ENCODE peak calls at places on chromosomes 7 and 10, in seven cellular contexts. Y is lower lobe of right lung, L is mammary epithelial cell, X is IMR-90, E is A673, S is psoas muscle, C is thoracic aorta. G is an unnamed sample.

GRCh38 chr10:56319386-56319785 is 41.7 kb downstream of the ZWINT start:
- DNase-seq in Y (no peak), L (peak; percentile 95), X (peak; percentile 76), E (no peak), S (no peak), C (no peak), G (no peak)

GRCh38 chr10:51297438-51297837 is 223.2 kb downstream of the PRKG1 start:
- DNase-seq in Y (no peak), L (no peak), X (peak; percentile 74), E (no peak), S (no peak), C (no peak), G (no peak)

GRCh38 chr7:134943785-134944400 is 42.4 kb upstream of the AGBL3 start:
- DNase-seq in Y (no peak), L (no peak), X (peak; percentile 33), E (peak; percentile 68), S (no peak), C (no peak), G (no peak)

GRCh38 chr10:70551971-70552422 is 50.5 kb downstream of the PRF1 start:
- DNase-seq in Y (peak; percentile 79), L (no peak), X (peak; percentile 94), E (peak; percentile 54), S (no peak), C (no peak), G (no peak)

GRCh38 chr10:101066890-101067355 is 5.1 kb downstream of the KAZALD1 start:
- DNase-seq in Y (no peak), L (no peak), X (no peak), E (no peak), S (no peak), C (no peak), G (peak; percentile 29)

GRCh38 chr10:78794736-78795455 is 273.9 kb upstream of the ZMIZ1 start:
- DNase-seq in Y (no peak), L (no peak), X (no peak), E (no peak), S (no peak), C (no peak), G (no peak)

GRCh38 chr7:79461660-79462059 is 8.2 kb upstream of the MAGI2 start:
- DNase-seq in Y (no peak), L (peak; percentile 75), X (peak; percentile 91), E (no peak), S (no peak), C (no peak), G (no peak)

GRCh38 chr10:12726971-12727831 is 274.3 kb downstream of the CCDC3 start:
- DNase-seq in Y (no peak), L (no peak), X (no peak), E (no peak), S (no peak), C (no peak), G (no peak)

GRCh38 chr7:7424151-7424873 is 111.4 kb downstream of the COL28A1 start:
- DNase-seq in Y (peak; percentile 55), L (peak; percentile 51), X (peak; percentile 67), E (peak; percentile 76), S (peak; percentile 59), C (peak; percentile 3), G (peak; percentile 77)
- H3K4me3 ChIP-seq in Y (peak overlapping the region; percentile 48), L (peak overlapping the region; percentile 45), X (peak overlapping the region; percentile 72), E (peak overlapping the region; percentile 33), S (peak overlapping the region; percentile 49), C (peak overlapping the region; percentile 67), G (no peak overlapping the region)

GRCh38 chr10:5508161-5508604 is 8.8 kb upstream of the CALML5 start:
- DNase-seq in Y (no peak), L (no peak), X (no peak), E (no peak), S (peak; percentile 12), C (no peak), G (no peak)

GRCh38 chr10:5507649-5508131 is 8.3 kb upstream of the CALML5 start:
- DNase-seq in Y (no peak), L (no peak), X (no peak), E (no peak), S (peak; percentile 33), C (no peak), G (no peak)

GRCh38 chr10:5506246-5506645 is 6.9 kb upstream of the CALML5 start:
- DNase-seq in Y (no peak), L (no peak), X (no peak), E (no peak), S (peak; percentile 14), C (no peak), G (no peak)

GRCh38 chr10:5508786-5509185 is 9.4 kb upstream of the CALML5 start:
- DNase-seq in Y (no peak), L (no peak), X (no peak), E (no peak), S (peak; percentile 15), C (no peak), G (no peak)

DNA sequence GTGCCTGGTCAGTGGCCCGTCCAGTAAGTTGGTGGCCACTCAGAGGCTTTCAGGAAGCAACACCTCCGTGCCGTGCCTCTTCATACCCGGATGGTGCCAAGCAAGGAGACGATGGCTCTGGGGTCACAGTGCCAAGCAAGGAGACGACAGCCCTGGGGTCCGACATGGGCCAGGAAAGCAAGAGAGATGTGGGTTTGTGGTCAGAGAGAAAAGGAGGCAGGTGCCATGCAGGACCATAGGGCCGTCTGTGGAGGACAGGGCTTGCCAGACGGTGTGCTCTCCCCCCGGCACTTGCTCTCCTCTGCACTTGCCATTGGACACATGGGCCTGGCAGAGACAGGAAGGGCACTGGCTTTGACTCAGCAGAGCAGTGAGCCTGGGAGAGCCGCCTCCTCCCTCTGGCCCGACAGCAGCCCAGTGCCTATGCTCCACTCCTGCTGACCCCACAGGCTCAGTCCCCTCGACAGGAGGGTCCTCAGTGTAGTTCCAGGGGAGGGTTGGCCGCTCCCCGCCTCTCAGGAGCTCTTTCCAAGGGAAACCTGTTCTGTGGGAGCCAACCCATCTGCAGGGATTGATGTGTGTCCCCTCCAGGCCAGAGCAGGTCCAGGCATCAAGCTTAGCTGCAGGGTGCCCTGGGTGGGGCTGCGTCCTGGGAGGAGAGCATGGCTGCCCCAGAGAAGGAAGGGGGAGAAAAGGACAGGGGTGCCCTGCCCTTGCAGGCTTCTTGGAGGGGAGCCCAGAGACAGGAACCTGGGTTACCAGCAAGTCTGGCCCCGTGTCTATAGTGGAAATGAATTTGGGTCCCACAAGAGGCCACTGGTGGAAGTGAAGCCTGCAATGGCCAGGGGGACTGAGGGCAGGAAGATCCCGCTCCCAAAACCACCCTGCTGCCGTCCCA is 7.6 kb upstream of the CALML5 start:
- DNase-seq in Y (no peak), L (no peak), X (no peak), E (no peak), S (peak; percentile 40), C (no peak), G (no peak)
- H3K4me3 ChIP-seq in Y (no peak overlapping the region), L (no peak overlapping the region), X (no peak overlapping the region), E (no peak overlapping the region), S (no peak overlapping the region), C (no peak overlapping the region), G (no peak overlapping the region)

DNA sequence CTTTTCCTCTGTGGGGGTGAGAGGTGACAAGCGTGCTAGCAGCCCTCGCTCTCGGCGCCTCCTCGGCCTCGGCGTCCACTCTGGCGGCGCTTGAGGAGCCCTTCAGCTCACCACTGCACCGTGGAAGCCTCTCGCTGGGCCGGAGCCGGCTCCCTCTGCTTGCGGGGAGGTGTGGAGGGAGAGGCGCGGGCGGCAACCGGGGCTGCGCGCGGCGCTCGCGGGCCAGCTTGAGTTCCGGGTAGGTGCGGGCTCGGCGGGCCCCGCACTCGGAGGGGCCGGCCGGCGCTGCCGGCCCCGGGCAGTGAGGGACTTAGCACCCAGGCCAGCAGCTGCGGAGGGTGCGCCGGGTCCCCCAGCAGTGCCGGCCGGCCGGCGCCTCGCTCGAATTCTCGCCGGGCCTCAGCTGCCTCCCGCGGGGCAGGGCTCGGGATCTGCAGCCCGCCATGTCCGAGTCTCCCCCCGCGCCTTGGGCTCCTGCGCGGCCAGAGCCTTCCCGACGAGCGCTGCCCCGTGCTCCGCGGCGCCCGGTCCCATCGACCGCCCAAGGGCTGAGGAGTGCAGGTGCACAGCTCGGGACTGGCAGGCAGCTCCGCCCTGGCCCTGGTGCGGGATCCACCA is 352.8 kb upstream of the PODXL start:
- DNase-seq in Y (no peak), L (no peak), X (no peak), E (no peak), S (no peak), C (no peak), G (no peak)
- H3K4me3 ChIP-seq in Y (peak overlapping the region; percentile 11), L (no peak overlapping the region), X (no peak overlapping the region), E (no peak overlapping the region), S (peak overlapping the region; percentile 42), C (peak overlapping the region; percentile 57), G (peak overlapping the region; percentile 35)

DNA sequence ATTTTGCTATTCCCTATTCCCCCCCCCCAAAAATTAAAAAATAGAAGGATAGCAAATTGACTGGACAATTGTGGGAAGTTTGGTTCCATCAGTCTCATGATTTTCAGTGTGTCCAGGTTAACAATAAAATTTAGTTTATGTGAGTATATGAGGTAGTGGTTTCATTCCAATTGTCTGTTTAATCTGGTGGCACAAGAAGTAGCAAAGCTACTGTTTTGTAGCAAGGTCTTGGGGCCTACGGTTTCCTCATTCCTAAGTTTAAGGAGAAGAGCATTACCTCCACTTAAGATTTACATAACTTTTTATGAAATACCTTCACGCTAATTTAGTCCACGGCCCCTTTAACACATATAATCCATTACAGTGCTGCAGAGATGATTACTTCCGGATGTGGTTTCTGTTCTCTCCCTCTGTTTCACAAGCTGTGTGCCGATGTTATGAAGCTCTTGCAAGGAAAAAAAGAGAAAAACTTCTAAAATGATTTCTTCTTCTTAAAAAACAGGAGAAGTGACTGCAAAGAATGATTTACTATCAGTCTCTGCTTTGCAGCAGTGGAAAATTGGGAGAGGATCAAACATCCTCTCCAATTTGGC is 32.7 kb upstream of the NPVF start:
- DNase-seq in Y (no peak), L (no peak), X (peak; percentile 53), E (peak; percentile 78), S (no peak), C (no peak), G (no peak)
- H3K4me3 ChIP-seq in Y (no peak overlapping the region), L (no peak overlapping the region), X (no peak overlapping the region), E (no peak overlapping the region), S (no peak overlapping the region), C (no peak overlapping the region), G (no peak overlapping the region)

GRCh38 chr10:73940634-73941221 is 29.8 kb downstream of the PLAU start:
- DNase-seq in Y (peak; percentile 92), L (peak; percentile 51), X (peak; percentile 49), E (peak; percentile 83), S (peak; percentile 95), C (peak; percentile 76), G (peak; percentile 78)

GRCh38 chr10:73946253-73947145 is 35.6 kb downstream of the PLAU start:
- DNase-seq in Y (no peak), L (no peak), X (no peak), E (no peak), S (no peak), C (no peak), G (no peak)

GRCh38 chr10:73944356-73945100 is 33.6 kb downstream of the PLAU start:
- DNase-seq in Y (no peak), L (no peak), X (no peak), E (no peak), S (no peak), C (no peak), G (no peak)

GRCh38 chr10:73937333-73938020 is 26.5 kb downstream of the PLAU start:
- DNase-seq in Y (no peak), L (no peak), X (no peak), E (no peak), S (peak; percentile 70), C (no peak), G (no peak)

DNA sequence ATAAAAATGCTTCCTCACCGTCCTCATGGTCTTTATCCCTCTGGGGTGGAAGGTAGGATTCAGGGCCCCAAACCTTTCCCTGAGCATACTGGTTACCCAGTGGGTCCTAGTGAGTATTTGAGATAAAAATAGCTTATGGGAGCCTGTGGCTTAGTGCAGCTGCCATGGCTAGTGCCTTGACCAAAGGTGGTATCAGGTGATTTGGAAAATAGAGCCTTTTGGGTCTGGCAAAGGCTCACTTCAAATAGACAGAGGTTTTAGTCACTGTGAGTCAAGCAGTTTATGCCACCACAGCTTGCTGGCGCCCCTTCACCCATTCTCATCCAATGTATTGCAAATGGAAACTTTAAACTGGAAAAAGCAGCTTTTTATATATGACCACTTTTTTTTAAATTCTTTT is 30.4 kb downstream of the PLAU start:
- DNase-seq in Y (no peak), L (peak; percentile 42), X (no peak), E (no peak), S (no peak), C (no peak), G (no peak)
- H3K4me3 ChIP-seq in Y (no peak overlapping the region), L (no peak overlapping the region), X (no peak overlapping the region), E (no peak overlapping the region), S (peak overlapping the region; percentile 13), C (no peak overlapping the region), G (no peak overlapping the region)